ENCODE peak calls at places on chromosomes 13 and 19, in nine cellular contexts. One of them, this sample, is unnamed.

GRCh38 chr13:55244991-55245644 is 1895.6 kb upstream of the PRR20A start:
- DNase-seq in heart left ventricle: no peak
- DNase-seq in Panc1: no peak
- DNase-seq in GM23338: peak
- DNase-seq in lung microvascular endothelial cell: no peak
- DNase-seq in fibroblast of gingiva: no peak
- DNase-seq in non-pigmented ciliary epithelial cell: no peak
- DNase-seq in stimulated activated CD8-positive, alpha-beta memory T cell treated with anti-CD3 and anti-CD28 coated beads, Interleukin-15, amount 100 ng/mL, for 4 hours: no peak
- DNase-seq in stimulated activated CD4-positive, alpha-beta T cell treated with anti-CD3 and anti-CD28 coated beads, Interleukin-1b, Interleukin-23, amount 100 ng/mL, for 24 hours: no peak
- DNase-seq in this sample: no peak

GRCh38 chr19:6740589-6741348 is 1.3 kb downstream of the TRIP10 start:
- DNase-seq in heart left ventricle: peak
- DNase-seq in Panc1: no peak
- DNase-seq in GM23338: peak
- DNase-seq in lung microvascular endothelial cell: peak
- DNase-seq in fibroblast of gingiva: no peak
- DNase-seq in non-pigmented ciliary epithelial cell: no peak
- DNase-seq in stimulated activated CD8-positive, alpha-beta memory T cell treated with anti-CD3 and anti-CD28 coated beads, Interleukin-15, amount 100 ng/mL, for 4 hours: no peak
- DNase-seq in stimulated activated CD4-positive, alpha-beta T cell treated with anti-CD3 and anti-CD28 coated beads, Interleukin-1b, Interleukin-23, amount 100 ng/mL, for 24 hours: no peak
- DNase-seq in this sample: no peak

GRCh38 chr13:110044521-110045200 is 258.3 kb upstream of the IRS2 start:
- DNase-seq in heart left ventricle: no peak
- DNase-seq in Panc1: no peak
- DNase-seq in GM23338: peak
- DNase-seq in lung microvascular endothelial cell: no peak
- DNase-seq in fibroblast of gingiva: peak
- DNase-seq in non-pigmented ciliary epithelial cell: no peak
- DNase-seq in stimulated activated CD8-positive, alpha-beta memory T cell treated with anti-CD3 and anti-CD28 coated beads, Interleukin-15, amount 100 ng/mL, for 4 hours: no peak
- DNase-seq in stimulated activated CD4-positive, alpha-beta T cell treated with anti-CD3 and anti-CD28 coated beads, Interleukin-1b, Interleukin-23, amount 100 ng/mL, for 24 hours: no peak
- DNase-seq in this sample: no peak

GRCh38 chr13:39144941-39145533 is 106.8 kb downstream of the NHLRC3 start:
- DNase-seq in heart left ventricle: no peak
- DNase-seq in Panc1: peak
- DNase-seq in GM23338: peak
- DNase-seq in lung microvascular endothelial cell: peak
- DNase-seq in fibroblast of gingiva: peak
- DNase-seq in non-pigmented ciliary epithelial cell: peak
- DNase-seq in stimulated activated CD8-positive, alpha-beta memory T cell treated with anti-CD3 and anti-CD28 coated beads, Interleukin-15, amount 100 ng/mL, for 4 hours: no peak
- DNase-seq in stimulated activated CD4-positive, alpha-beta T cell treated with anti-CD3 and anti-CD28 coated beads, Interleukin-1b, Interleukin-23, amount 100 ng/mL, for 24 hours: peak
- DNase-seq in this sample: no peak

GRCh38 chr19:39802958-39803357 is 24.3 kb downstream of the LEUTX start:
- DNase-seq in heart left ventricle: no peak
- DNase-seq in Panc1: no peak
- DNase-seq in GM23338: peak
- DNase-seq in lung microvascular endothelial cell: no peak
- DNase-seq in fibroblast of gingiva: no peak
- DNase-seq in non-pigmented ciliary epithelial cell: no peak
- DNase-seq in stimulated activated CD8-positive, alpha-beta memory T cell treated with anti-CD3 and anti-CD28 coated beads, Interleukin-15, amount 100 ng/mL, for 4 hours: no peak
- DNase-seq in stimulated activated CD4-positive, alpha-beta T cell treated with anti-CD3 and anti-CD28 coated beads, Interleukin-1b, Interleukin-23, amount 100 ng/mL, for 24 hours: no peak
- DNase-seq in this sample: no peak

GRCh38 chr13:38872693-38873092 is 117.9 kb downstream of the STOML3 start:
- DNase-seq in heart left ventricle: no peak
- DNase-seq in Panc1: peak
- DNase-seq in GM23338: peak
- DNase-seq in lung microvascular endothelial cell: peak
- DNase-seq in fibroblast of gingiva: no peak
- DNase-seq in non-pigmented ciliary epithelial cell: no peak
- DNase-seq in stimulated activated CD8-positive, alpha-beta memory T cell treated with anti-CD3 and anti-CD28 coated beads, Interleukin-15, amount 100 ng/mL, for 4 hours: no peak
- DNase-seq in stimulated activated CD4-positive, alpha-beta T cell treated with anti-CD3 and anti-CD28 coated beads, Interleukin-1b, Interleukin-23, amount 100 ng/mL, for 24 hours: peak
- DNase-seq in this sample: no peak

GRCh38 chr13:24050292-24050711 is 110.2 kb upstream of the SPATA13 start:
- DNase-seq in heart left ventricle: no peak
- DNase-seq in Panc1: no peak
- DNase-seq in GM23338: no peak
- DNase-seq in lung microvascular endothelial cell: peak
- DNase-seq in fibroblast of gingiva: peak
- DNase-seq in non-pigmented ciliary epithelial cell: no peak
- DNase-seq in stimulated activated CD8-positive, alpha-beta memory T cell treated with anti-CD3 and anti-CD28 coated beads, Interleukin-15, amount 100 ng/mL, for 4 hours: no peak
- DNase-seq in stimulated activated CD4-positive, alpha-beta T cell treated with anti-CD3 and anti-CD28 coated beads, Interleukin-1b, Interleukin-23, amount 100 ng/mL, for 24 hours: no peak
- DNase-seq in this sample: no peak

GRCh38 chr13:105336706-105337582 is 1198.5 kb downstream of the EFNB2 start:
- DNase-seq in heart left ventricle: no peak
- DNase-seq in Panc1: no peak
- DNase-seq in GM23338: no peak
- DNase-seq in lung microvascular endothelial cell: no peak
- DNase-seq in fibroblast of gingiva: peak
- DNase-seq in non-pigmented ciliary epithelial cell: no peak
- DNase-seq in stimulated activated CD8-positive, alpha-beta memory T cell treated with anti-CD3 and anti-CD28 coated beads, Interleukin-15, amount 100 ng/mL, for 4 hours: no peak
- DNase-seq in stimulated activated CD4-positive, alpha-beta T cell treated with anti-CD3 and anti-CD28 coated beads, Interleukin-1b, Interleukin-23, amount 100 ng/mL, for 24 hours: no peak
- DNase-seq in this sample: no peak

GRCh38 chr13:90872491-90873025 is 474.9 kb upstream of the MIR17HG start:
- DNase-seq in heart left ventricle: no peak
- DNase-seq in Panc1: no peak
- DNase-seq in GM23338: peak
- DNase-seq in lung microvascular endothelial cell: no peak
- DNase-seq in fibroblast of gingiva: no peak
- DNase-seq in non-pigmented ciliary epithelial cell: no peak
- DNase-seq in stimulated activated CD8-positive, alpha-beta memory T cell treated with anti-CD3 and anti-CD28 coated beads, Interleukin-15, amount 100 ng/mL, for 4 hours: no peak
- DNase-seq in stimulated activated CD4-positive, alpha-beta T cell treated with anti-CD3 and anti-CD28 coated beads, Interleukin-1b, Interleukin-23, amount 100 ng/mL, for 24 hours: no peak
- DNase-seq in this sample: no peak

This sample was measured in HS-5.